ENCODE peak calls at places on chromosomes 12 and 14, in seven cellular contexts. V, K, M, S, W, E and L are unnamed samples.

GRCh38 chr14:23869078-23869719 is 84.4 kb upstream of the DHRS4 start:
- DNase-seq in K (no peak), V (no peak), W (no peak), S (no peak), M (no peak), E (no peak), L (no peak)

GRCh38 chr12:63403256-63403655 is 252.3 kb upstream of the AVPR1A start:
- DNase-seq in E (no peak), M (no peak), V (no peak), W (no peak), S (no peak), K (no peak), L (no peak)

GRCh38 chr14:95500201-95500681 is 16.2 kb downstream of the SYNE3 start:
- DNase-seq in W (no peak), E (no peak), S (no peak), M (no peak), V (no peak), K (no peak), L (no peak)

GRCh38 chr12:124713436-124714082 is 146.1 kb upstream of the NCOR2 start:
- DNase-seq in W (peak), M (no peak), K (peak), V (no peak), S (no peak), E (peak), L (no peak)

GRCh38 chr12:71312767-71313375 is 126.7 kb upstream of the LGR5 start:
- DNase-seq in E (no peak), V (no peak), W (no peak), S (no peak), M (no peak), K (peak), L (no peak)

GRCh38 chr12:29103539-29103974 is 45.5 kb upstream of the FAR2 start:
- DNase-seq in S (no peak), M (no peak), W (no peak), V (no peak), K (no peak), E (no peak), L (no peak)

GRCh38 chr12:14572401-14572800 is 4.7 kb upstream of the PLBD1 start:
- DNase-seq in S (no peak), V (no peak), K (no peak), E (no peak), W (no peak), M (no peak), L (no peak)

GRCh38 chr14:52185178-52185577 is 82.3 kb upstream of the PTGDR start:
- DNase-seq in V (no peak), S (no peak), E (no peak), W (no peak), K (no peak), M (no peak), L (no peak)

GRCh38 chr12:47188576-47189441 is 109.0 kb upstream of the AMIGO2 start:
- DNase-seq in M (no peak), E (no peak), K (peak), S (no peak), W (no peak), V (no peak), L (no peak)

GRCh38 chr12:96258451-96258933 is 64.3 kb downstream of the ELK3 start:
- DNase-seq in V (no peak), E (peak), S (no peak), K (peak), M (peak), W (peak), L (no peak)

GRCh38 chr12:112575559-112576067 is 156.9 kb downstream of the PTPN11 start:
- DNase-seq in E (no peak), S (no peak), W (no peak), V (no peak), K (no peak), M (no peak), L (no peak)

GRCh38 chr12:109925185-109925835 is 25.2 kb downstream of the TCHP start:
- DNase-seq in E (peak), K (no peak), S (no peak), W (no peak), M (no peak), V (no peak), L (no peak)

GRCh38 chr14:26856832-26857508 is 259.1 kb upstream of the NOVA1 start:
- DNase-seq in M (no peak), V (no peak), K (peak), W (no peak), S (no peak), E (no peak), L (no peak)

GRCh38 chr14:35931346-35931745 is 105.2 kb downstream of the BRMS1L start:
- DNase-seq in E (no peak), S (no peak), K (no peak), V (no peak), M (no peak), W (no peak), L (no peak)

GRCh38 chr12:114694436-114695304 is 10.7 kb upstream of the TBX3 start:
- DNase-seq in M (no peak), S (no peak), W (no peak), K (no peak), E (peak), V (no peak), L (no peak)

GRCh38 chr14:37641117-37641516 is 45.7 kb downstream of the TTC6 start:
- DNase-seq in M (no peak), E (no peak), S (no peak), K (no peak), V (no peak), W (no peak), L (no peak)

GRCh38 chr12:65561798-65562382 is 262.4 kb upstream of the HMGA2 start:
- DNase-seq in W (no peak), V (no peak), E (no peak), S (no peak), M (no peak), K (peak), L (no peak)

GRCh38 chr12:12017798-12018197 is 52.9 kb upstream of the BCL2L14 start:
- DNase-seq in K (peak), M (no peak), W (no peak), V (no peak), E (peak), S (no peak), L (no peak)

GRCh38 chr12:17079251-17079909 is 473.4 kb upstream of the LMO3 start:
- DNase-seq in V (no peak), K (no peak), W (no peak), E (no peak), S (no peak), M (no peak), L (no peak)

GRCh38 chr12:4705824-4706223 is 14.4 kb upstream of the GALNT8 start:
- DNase-seq in M (no peak), W (no peak), K (no peak), V (no peak), E (no peak), S (no peak), L (no peak)

GRCh38 chr12:54125950-54126695 is 62.7 kb downstream of the SMUG1 start:
- DNase-seq in S (no peak), K (no peak), V (peak), E (peak), W (no peak), M (peak), L (peak)

GRCh38 chr14:60573943-60574496 is 65.1 kb downstream of the SIX6 start:
- DNase-seq in W (no peak), S (no peak), V (no peak), M (no peak), E (no peak), K (peak), L (no peak)

GRCh38 chr12:104702565-104703139 is 245.9 kb downstream of the CHST11 start:
- DNase-seq in M (peak), W (peak), E (no peak), K (peak), S (no peak), V (no peak), L (peak)

GRCh38 chr12:115895247-115895646 is 382.2 kb downstream of the MED13L start:
- DNase-seq in K (no peak), W (no peak), S (no peak), M (no peak), V (peak), E (no peak), L (no peak)

GRCh38 chr14:32050839-32051238 is 26.3 kb upstream of the ARHGAP5 start:
- DNase-seq in K (no peak), S (no peak), E (no peak), W (no peak), M (no peak), V (no peak), L (no peak)

GRCh38 chr12:94942663-94943062 is 60.8 kb downstream of the NDUFA12 start:
- DNase-seq in W (no peak), S (no peak), K (no peak), E (no peak), M (no peak), V (no peak), L (no peak)

GRCh38 chr12:132410296-132410625 is 79.7 kb upstream of the FBRSL1 start:
- DNase-seq in S (no peak), W (no peak), V (no peak), K (no peak), E (no peak), M (no peak), L (no peak)

GRCh38 chr12:76183459-76184186 is 99.1 kb upstream of the NAP1L1 start:
- DNase-seq in E (no peak), V (peak), W (no peak), S (no peak), M (peak), K (peak), L (peak)

GRCh38 chr14:75492832-75493579 is 29.3 kb upstream of the BATF start:
- DNase-seq in M (no peak), V (no peak), K (no peak), S (no peak), E (no peak), W (no peak), L (peak)

GRCh38 chr14:55807536-55807935 is 227.5 kb downstream of the KTN1 start:
- DNase-seq in S (no peak), M (no peak), V (no peak), K (no peak), W (no peak), E (no peak), L (no peak)

GRCh38 chr12:13376627-13377373 is 180.3 kb downstream of the EMP1 start:
- DNase-seq in S (no peak), E (no peak), W (peak), M (no peak), V (no peak), K (no peak), L (no peak)

DNA sequence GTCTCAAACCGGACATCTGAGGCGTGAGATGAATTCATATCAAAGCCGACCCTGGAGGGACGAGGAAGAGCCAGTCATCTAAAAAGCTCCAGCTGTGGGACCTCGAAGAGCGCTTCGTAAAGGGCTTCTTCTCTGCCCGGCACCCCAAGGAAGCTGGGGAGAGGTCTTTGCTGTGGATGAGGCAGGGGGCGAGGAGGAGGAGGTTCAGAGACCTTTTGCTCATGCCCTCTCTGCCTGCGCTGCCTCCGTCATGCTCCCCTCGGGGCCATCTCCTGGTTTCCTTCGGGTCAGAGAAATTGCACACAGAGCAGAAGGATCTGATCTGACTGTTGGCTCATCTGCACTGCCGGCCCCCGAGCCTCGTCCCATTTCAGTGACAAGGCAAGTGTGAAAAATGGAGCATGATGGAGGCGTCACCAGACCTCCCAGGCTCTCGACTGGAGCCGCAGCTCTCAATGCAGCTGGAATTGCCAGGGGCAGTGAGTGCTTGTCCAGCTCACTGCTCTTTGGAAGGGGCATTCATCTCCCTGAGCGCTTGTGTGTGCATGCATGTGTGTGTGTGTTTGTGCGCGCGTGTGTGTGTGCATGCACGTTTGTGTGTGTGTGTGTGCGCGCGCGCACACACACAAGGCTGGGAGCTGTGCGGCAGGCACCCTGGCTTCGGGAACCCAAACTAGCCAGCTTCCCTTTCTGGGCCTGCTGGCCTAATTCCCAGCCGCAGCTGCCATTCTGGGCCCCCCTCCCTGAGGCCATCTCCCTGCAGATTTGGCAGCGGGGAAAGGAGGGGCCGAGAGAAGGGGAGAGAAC is 9.2 kb downstream of the CABP1 start:
- DNase-seq in E (peak), K (no peak), W (no peak), V (no peak), M (no peak), S (no peak), L (no peak)
- TF ChIP-seq CTCF in E (no peak), K (no peak), W (peak), V (no peak), M (no peak), S (no peak), L (no peak)

GRCh38 chr12:8970432-8970831 is 18.9 kb upstream of the KLRG1 start:
- DNase-seq in E (no peak), V (no peak), W (no peak), M (no peak), S (no peak), K (no peak), L (no peak)
- H3K4me3 ChIP-seq in E (no peak), V (no peak), W (no peak), M (no peak), S (no peak), K (no peak), L (no peak)

GRCh38 chr12:32253154-32253795 is 146.1 kb upstream of the FGD4 start:
- DNase-seq in V (no peak), K (no peak), E (no peak), W (no peak), M (no peak), S (no peak), L (no peak)
- TF ChIP-seq CTCF in V (no peak), K (no peak), E (no peak), W (no peak), M (no peak), S (no peak), L (no peak)

DNA sequence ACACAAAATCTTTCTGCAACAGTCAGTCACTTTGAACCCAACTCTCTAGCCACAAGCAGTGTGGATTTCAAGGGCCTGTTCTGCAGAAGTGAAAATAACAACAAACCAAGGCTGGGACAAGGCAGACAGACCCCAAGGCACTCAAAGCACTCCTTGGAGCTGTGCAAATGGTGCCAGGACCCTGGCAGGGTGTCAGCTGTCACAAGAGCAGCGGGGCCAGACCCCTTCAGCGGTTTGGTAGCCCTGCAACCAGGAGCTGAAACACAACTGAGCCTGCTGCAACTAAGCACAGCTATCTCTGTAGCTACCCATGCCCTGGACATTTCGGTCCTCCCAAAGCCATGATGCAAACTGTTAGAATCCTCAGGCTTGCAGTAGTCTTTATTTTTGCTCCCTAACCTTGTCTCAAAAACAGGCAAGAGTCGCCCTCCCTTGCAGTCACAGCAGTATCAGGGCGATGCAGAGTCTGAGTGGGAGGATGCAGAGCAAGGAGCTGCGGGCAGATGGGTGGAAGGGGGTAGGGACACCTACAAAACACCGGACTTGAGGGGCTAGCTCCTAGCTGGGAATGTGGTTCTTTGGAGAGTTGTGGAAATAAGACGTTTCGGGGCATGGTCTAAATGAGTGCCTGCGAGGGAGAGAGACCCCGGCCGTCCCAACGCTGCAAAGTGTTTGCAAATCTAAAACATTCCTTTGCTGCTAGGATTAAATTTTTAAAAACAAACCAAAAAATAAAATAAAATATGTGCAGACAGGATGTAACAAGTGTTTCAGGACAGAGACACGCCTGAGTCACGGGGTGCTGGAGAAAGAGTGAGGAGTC is 1.1 kb downstream of the NUAK1 start:
- DNase-seq in M (no peak), E (peak), S (no peak), K (no peak), V (no peak), W (no peak), L (no peak)
- H3K4me3 ChIP-seq in M (peak), E (peak), S (peak), K (peak), V (no peak), W (peak), L (peak)

GRCh38 chr14:99651953-99652746 is 7.2 kb downstream of the HHIPL1 start:
- DNase-seq in V (no peak), W (no peak), E (no peak), S (no peak), M (no peak), K (no peak), L (no peak)
- TF ChIP-seq CTCF in V (no peak), W (no peak), E (no peak), S (no peak), M (no peak), K (no peak), L (no peak)

GRCh38 chr12:30564394-30564793 is 131.3 kb downstream of the IPO8 start:
- DNase-seq in S (no peak), E (no peak), K (no peak), V (no peak), M (no peak), W (no peak), L (no peak)
- H3K4me3 ChIP-seq in S (no peak), E (no peak), K (no peak), V (no peak), M (no peak), W (no peak), L (no peak)

GRCh38 chr14:22479781-22480464 is 109.1 kb downstream of the DAD1 start:
- DNase-seq in E (no peak), W (no peak), V (no peak), K (no peak), M (no peak), S (no peak), L (no peak)
- TF ChIP-seq CTCF in E (no peak), W (no peak), V (no peak), K (no peak), M (no peak), S (no peak), L (no peak)

DNA sequence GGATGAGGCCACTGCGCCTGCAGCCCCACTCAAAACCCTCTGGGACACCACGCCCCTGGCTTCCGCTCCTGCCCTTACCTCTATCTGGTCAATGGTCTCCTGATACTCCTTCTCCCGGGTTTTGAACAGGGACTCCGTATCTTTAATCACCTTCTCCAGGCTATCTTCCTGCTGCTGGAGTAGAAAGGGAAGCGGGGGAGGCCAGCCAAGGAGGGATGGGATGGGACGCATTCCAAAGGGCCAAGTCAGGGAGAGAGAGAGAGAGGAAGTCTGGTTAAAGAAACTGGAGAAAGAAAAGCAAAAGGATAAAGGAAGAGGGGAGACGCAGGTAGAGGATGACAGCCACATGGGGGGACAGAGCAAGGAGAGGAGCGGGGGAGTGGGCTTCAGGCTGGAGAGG is 7.9 kb downstream of the IFFO1 start:
- DNase-seq in M (peak), E (no peak), V (peak), K (peak), S (no peak), W (no peak), L (peak)
- H3K4me3 ChIP-seq in M (no peak), E (no peak), V (no peak), K (peak), S (no peak), W (no peak), L (no peak)

GRCh38 chr14:21846227-21846885 is 172.7 kb upstream of the OR4E1 start:
- DNase-seq in V (peak), S (no peak), M (peak), K (no peak), W (peak), E (peak), L (no peak)
- TF ChIP-seq CTCF in V (peak), S (peak), M (peak), K (peak), W (peak), E (peak), L (no peak)